ENCODE peak calls at places on chromosome 13, in nine cellular contexts. Q is esophagus squamous epithelium, A is lower leg skin, U is erythroblast, R is tibial nerve, V is ovary, B is H1, L is A549, J is IMR-90. M is an unnamed sample.

GRCh38 chr13:34108396-34108795 is 290.4 kb downstream of the RFC3 start:
- DNase-seq in V (no peak), U (no peak), Q (no peak), R (no peak), B (no peak), L (no peak), A (no peak), J (no peak), M (no peak)

GRCh38 chr13:64158910-64159309 is 2743.3 kb upstream of the PCDH20 start:
- DNase-seq in V (no peak), Q (no peak), B (no peak), R (no peak), L (no peak), A (no peak), U (no peak), J (peak), M (no peak)

GRCh38 chr13:42836930-42837329 is 55.5 kb downstream of the FAM216B start:
- DNase-seq in U (no peak), R (no peak), Q (no peak), A (no peak), J (peak), V (no peak), B (peak), L (peak), M (no peak)

GRCh38 chr13:23963184-23963931 is 66.1 kb upstream of the C1QTNF9B start:
- DNase-seq in A (no peak), R (no peak), U (no peak), L (no peak), Q (no peak), J (no peak), B (no peak), V (no peak), M (no peak)

GRCh38 chr13:52001120-52001731 is 10.0 kb downstream of the ATP7B start:
- DNase-seq in J (peak), L (peak), Q (no peak), U (peak), V (no peak), R (no peak), A (no peak), B (no peak), M (no peak)

GRCh38 chr13:22061371-22061805 is 390.5 kb downstream of the FGF9 start:
- DNase-seq in R (no peak), J (no peak), L (no peak), V (no peak), A (no peak), U (no peak), Q (no peak), B (no peak), M (no peak)

GRCh38 chr13:84951128-84951527 is 848.1 kb downstream of the SLITRK6 start:
- DNase-seq in J (no peak), Q (no peak), B (no peak), U (no peak), L (no peak), V (no peak), A (no peak), R (no peak), M (no peak)

GRCh38 chr13:24923305-24923640 is 159.3 kb downstream of the RNF17 start:
- DNase-seq in Q (no peak), J (peak), B (no peak), R (peak), U (peak), L (peak), A (no peak), V (no peak), M (no peak)

GRCh38 chr13:76216729-76217128 is 580.6 kb downstream of the LMO7 start:
- DNase-seq in L (no peak), R (no peak), J (no peak), V (no peak), U (no peak), Q (no peak), B (no peak), A (no peak), M (no peak)

GRCh38 chr13:76708138-76708537 is 178.1 kb downstream of the KCTD12 start:
- DNase-seq in B (no peak), Q (no peak), J (no peak), U (no peak), V (no peak), L (no peak), R (no peak), A (no peak), M (no peak)

GRCh38 chr13:78742659-78743058 is 83.7 kb upstream of the OBI1 start:
- DNase-seq in A (no peak), J (no peak), R (no peak), V (no peak), Q (no peak), B (no peak), L (no peak), U (no peak), M (no peak)

GRCh38 chr13:46389985-46390384 is 2.9 kb upstream of the RUBCNL start:
- DNase-seq in R (no peak), A (no peak), J (no peak), Q (no peak), B (no peak), L (no peak), U (no peak), V (no peak), M (no peak)
- TF ChIP-seq POLR2A in R (no peak), A (no peak), J (no peak), Q (no peak), B (no peak), L (no peak), U (no peak), V (no peak), M (no peak)

GRCh38 chr13:50082426-50083283 is 67.4 kb downstream of the KCNRG start:
- DNase-seq in J (peak), Q (no peak), L (peak), V (peak), B (no peak), U (peak), A (peak), R (peak), M (no peak)

GRCh38 chr13:50080158-50080855 is 65.1 kb downstream of the KCNRG start:
- DNase-seq in V (no peak), B (no peak), A (no peak), Q (no peak), U (peak), J (peak), R (peak), L (no peak), M (no peak)

GRCh38 chr13:50080856-50081105 is 65.5 kb downstream of the KCNRG start:
- DNase-seq in L (no peak), R (no peak), B (no peak), J (peak), Q (no peak), V (no peak), A (no peak), U (no peak), M (no peak)

GRCh38 chr13:50081106-50081898 is 66.1 kb downstream of the KCNRG start:
- DNase-seq in J (no peak), V (peak), A (peak), B (no peak), L (no peak), Q (peak), R (peak), U (peak), M (no peak)

GRCh38 chr13:50081899-50082425 is 66.7 kb downstream of the KCNRG start:
- DNase-seq in R (peak), U (peak), V (peak), A (peak), B (peak), Q (peak), J (peak), L (peak), M (peak)
- TF ChIP-seq POLR2A in R (peak), U (peak), V (no peak), A (no peak), B (no peak), Q (peak), J (peak), L (peak), M (no peak)

DNA sequence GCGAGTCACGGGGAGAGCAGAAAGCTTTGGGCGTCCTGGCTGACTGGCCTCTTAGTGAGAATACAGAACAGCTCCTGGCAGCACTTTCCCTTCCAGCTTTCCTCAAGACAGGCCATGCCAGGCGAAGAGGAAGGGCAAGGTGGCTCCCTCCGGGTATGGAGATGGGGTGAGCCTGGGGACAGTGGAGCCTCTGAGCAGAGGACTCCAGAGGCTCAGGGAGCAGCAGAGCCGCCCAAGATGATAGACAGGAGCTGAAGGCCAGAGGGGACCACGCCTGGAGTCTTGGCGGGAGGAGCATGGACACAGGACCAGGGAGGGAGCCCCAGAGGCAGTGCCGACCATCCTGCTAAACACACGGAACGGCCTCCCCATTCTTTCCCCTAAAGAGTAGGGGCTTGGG is 229.1 kb downstream of the TM9SF2 start:
- DNase-seq in L (no peak), Q (no peak), U (no peak), J (no peak), B (no peak), V (no peak), R (no peak), A (no peak), M (no peak)
- TF ChIP-seq POLR2A in L (no peak), Q (no peak), U (no peak), J (no peak), B (no peak), V (no peak), R (no peak), A (no peak), M (no peak)

GRCh38 chr13:29359181-29359580 is 236.3 kb downstream of the SLC7A1 start:
- DNase-seq in V (no peak), B (no peak), Q (no peak), R (no peak), J (no peak), U (no peak), L (no peak), A (no peak), M (no peak)
- TF ChIP-seq POLR2A in V (no peak), B (no peak), Q (no peak), R (no peak), J (no peak), U (no peak), L (no peak), A (no peak), M (no peak)

GRCh38 chr13:27362064-27362751 is 62.2 kb upstream of the GTF3A start:
- DNase-seq in A (peak), V (peak), U (peak), Q (peak), L (peak), R (peak), B (peak), J (peak), M (no peak)
- TF ChIP-seq POLR2A in A (no peak), V (no peak), U (no peak), Q (no peak), L (no peak), R (no peak), B (no peak), J (no peak), M (no peak)